ENCODE peak calls at places on chromosome 22, in seven cellular contexts. G is RCC 7860; R is GM23248; C is Calu3; O is KG1; P is type B pancreatic cell; E is stimulated activated effector memory CD8-positive, alpha-beta T cell treated with anti-CD3 and anti-CD28 coated beads, Interleukin-12 subunit alpha, Interleukin-12 subunit beta, amount 100 ng/mL, for 72 hours. W is an unnamed sample.

GRCh38 chr22:22815397-22816170 is 72.0 kb upstream of the IGLL5 start:
- DNase-seq in E (no peak), G (no peak), R (no peak), C (no peak), P (no peak), O (no peak), W (no peak)

GRCh38 chr22:50528682-50529415 is 963 bp downstream of the TYMP start:
- DNase-seq in C (no peak), R (no peak), E (peak), G (no peak), O (no peak), P (no peak), W (no peak)

GRCh38 chr22:36612458-36612857 is 83.5 kb upstream of the EIF3D start:
- DNase-seq in C (no peak), E (no peak), G (no peak), P (no peak), R (peak), O (no peak), W (no peak)

GRCh38 chr22:43506487-43506886 is 94.7 kb downstream of the MPPED1 start:
- DNase-seq in E (no peak), G (no peak), O (no peak), P (no peak), R (no peak), C (no peak), W (no peak)

GRCh38 chr22:47218671-47219070 is 456.2 kb downstream of the TBC1D22A start:
- DNase-seq in G (no peak), C (no peak), R (no peak), E (peak), O (no peak), P (no peak), W (no peak)

GRCh38 chr22:46370584-46371373 is 35.3 kb downstream of the TRMU start:
- DNase-seq in G (no peak), R (no peak), C (peak), P (no peak), E (peak), O (no peak), W (no peak)

GRCh38 chr22:41557401-41558240 is 3.2 kb upstream of the CSDC2 start:
- DNase-seq in G (no peak), P (no peak), E (no peak), C (no peak), O (no peak), R (peak), W (peak)

GRCh38 chr22:22770280-22770871 is 117.2 kb upstream of the IGLL5 start:
- DNase-seq in E (peak), R (peak), O (no peak), P (peak), G (no peak), C (peak), W (no peak)

GRCh38 chr22:30325724-30326703 is 727 bp downstream of the TBC1D10A start:
- DNase-seq in R (peak), G (peak), P (no peak), O (no peak), C (peak), E (no peak), W (no peak)

GRCh38 chr22:39237276-39238123 is 7.3 kb downstream of the PDGFB start:
- DNase-seq in G (no peak), C (no peak), P (no peak), O (no peak), E (no peak), R (no peak), W (no peak)

GRCh38 chr22:20249797-20250354 is 18.2 kb downstream of the RTN4R start:
- DNase-seq in P (no peak), O (no peak), C (no peak), R (peak), E (no peak), G (no peak), W (peak)

GRCh38 chr22:45096256-45096907 is 67.3 kb upstream of the NUP50 start:
- DNase-seq in E (peak), G (peak), C (peak), P (no peak), R (peak), O (peak), W (peak)

GRCh38 chr22:27866136-27867091 is 52.6 kb downstream of the PITPNB start:
- DNase-seq in R (peak), P (no peak), G (no peak), C (no peak), O (no peak), E (no peak), W (no peak)

GRCh38 chr22:39622881-39623367 is 52.4 kb downstream of the CACNA1I start:
- DNase-seq in C (peak), E (peak), G (peak), P (peak), O (no peak), R (peak), W (peak)

GRCh38 chr22:46122511-46122971 is 27.8 kb upstream of the PPARA start:
- DNase-seq in P (no peak), G (peak), C (peak), O (peak), E (peak), R (peak), W (peak)

GRCh38 chr22:36010913-36011312 is 17.7 kb downstream of the RBFOX2 start:
- DNase-seq in P (no peak), R (peak), G (peak), E (no peak), C (no peak), O (no peak), W (no peak)

GRCh38 chr22:40507491-40507890 is 129.0 kb downstream of the MRTFA start:
- DNase-seq in E (no peak), O (no peak), C (no peak), P (no peak), G (no peak), R (no peak), W (no peak)

GRCh38 chr22:44244265-44244822 is 63.6 kb downstream of the PARVG start:
- DNase-seq in R (no peak), E (no peak), P (no peak), C (no peak), O (no peak), G (no peak), W (no peak)

GRCh38 chr22:17774206-17774927 is at the start of gene BID:
- DNase-seq in C (peak), R (peak), G (no peak), O (no peak), E (no peak), P (peak), W (no peak)

GRCh38 chr22:46910624-46911023 is 148.2 kb downstream of the TBC1D22A start:
- DNase-seq in P (no peak), O (no peak), C (no peak), E (no peak), R (no peak), G (no peak), W (no peak)

GRCh38 chr22:49701380-49702067 is 126.1 kb downstream of the BRD1 start:
- DNase-seq in C (no peak), R (no peak), E (no peak), O (peak), G (peak), P (peak), W (no peak)

GRCh38 chr22:38937541-38937940 is 19.9 kb upstream of the APOBEC3A start:
- DNase-seq in G (no peak), O (no peak), P (no peak), R (no peak), C (no peak), E (no peak), W (no peak)

GRCh38 chr22:37299969-37300509 is 17.7 kb downstream of the CYTH4 start:
- DNase-seq in O (peak), G (no peak), C (no peak), R (no peak), P (no peak), E (no peak), W (no peak)

GRCh38 chr22:50506611-50507420 is 686 bp downstream of the LMF2 start:
- DNase-seq in P (peak), O (no peak), R (peak), G (peak), C (no peak), E (peak), W (no peak)

GRCh38 chr22:35330258-35330861 is 30.7 kb downstream of the TOM1 start:
- DNase-seq in G (peak), E (no peak), R (peak), C (no peak), P (no peak), O (no peak), W (no peak)

GRCh38 chr22:23101524-23101923 is 31.2 kb downstream of the GNAZ start:
- DNase-seq in O (no peak), P (no peak), E (no peak), R (no peak), G (no peak), C (no peak), W (no peak)

GRCh38 chr22:49323751-49324415 is 503.8 kb downstream of the BRD1 start:
- DNase-seq in R (no peak), O (no peak), E (peak), P (peak), C (no peak), G (no peak), W (no peak)

GRCh38 chr22:47163876-47164513 is 401.5 kb downstream of the TBC1D22A start:
- DNase-seq in E (no peak), G (no peak), R (no peak), P (no peak), C (no peak), O (no peak), W (no peak)

GRCh38 chr22:38355275-38355674 is 38.0 kb upstream of the CSNK1E start:
- DNase-seq in G (no peak), E (no peak), O (no peak), P (peak), R (no peak), C (no peak), W (no peak)

GRCh38 chr22:39419096-39419495 is 19.5 kb downstream of the TAB1 start:
- DNase-seq in O (no peak), P (no peak), C (no peak), R (no peak), E (no peak), G (no peak), W (no peak)

GRCh38 chr22:17268501-17269223 is 49.4 kb upstream of the ADA2 start:
- DNase-seq in E (no peak), P (no peak), G (no peak), R (no peak), C (no peak), O (no peak), W (no peak)

GRCh38 chr22:28128827-28129226 is 209.8 kb upstream of the PITPNB start:
- DNase-seq in E (no peak), P (no peak), C (no peak), G (no peak), O (no peak), R (no peak), W (no peak)

GRCh38 chr22:43110927-43111623 is 525 bp downstream of the BIK start:
- DNase-seq in C (peak), G (no peak), O (no peak), R (peak), E (peak), P (no peak), W (no peak)

GRCh38 chr22:50242406-50242949 is 2.3 kb downstream of the TUBGCP6 start:
- DNase-seq in P (no peak), R (peak), G (no peak), E (no peak), O (no peak), C (no peak), W (no peak)

GRCh38 chr22:36546092-36546804 is 17.3 kb upstream of the EIF3D start:
- DNase-seq in G (no peak), O (peak), C (peak), E (peak), R (peak), P (no peak), W (peak)

GRCh38 chr22:39174498-39175120 is 22.1 kb upstream of the CBX7 start:
- DNase-seq in P (peak), E (peak), C (peak), R (peak), G (peak), O (peak), W (no peak)

GRCh38 chr22:30674482-30674881 is 6.8 kb upstream of the DUSP18 start:
- DNase-seq in P (no peak), R (no peak), C (no peak), O (no peak), E (no peak), G (no peak), W (no peak)

GRCh38 chr22:42688914-42689275 is 31.8 kb downstream of the A4GALT start:
- DNase-seq in O (no peak), G (no peak), R (peak), C (peak), E (no peak), P (no peak), W (no peak)

W was measured in nucleus accumbens.